ENCODE peak calls at places on chromosome 13, in eight cellular contexts. J is T-helper 1 cell; R is GDM1; T is heart right ventricle; O is stimulated activated CD4-positive, alpha-beta T cell treated with anti-CD3 and anti-CD28 coated beads, Interleukin-1b, Interleukin-23, amount 100 ng/mL, for 1 hour; S is neural crest cell; U is breast epithelium; L is bronchial epithelial cell. M is an unnamed sample.

GRCh38 chr13:29835280-29836061 is 14.9 kb downstream of the UBL3 start:
- DNase-seq in U (no peak), J (no peak), L (no peak), T (no peak), O (no peak), R (no peak), S (no peak), M (no peak)

GRCh38 chr13:74778946-74779345 is 644.7 kb upstream of the KLF12 start:
- DNase-seq in O (no peak), S (no peak), U (no peak), R (no peak), T (no peak), J (no peak), L (no peak), M (no peak)

GRCh38 chr13:35994131-35994966 is 136.8 kb downstream of the DCLK1 start:
- DNase-seq in R (no peak), S (no peak), O (no peak), T (peak; percentile 64), U (no peak), J (no peak), L (peak; percentile 75), M (no peak)

GRCh38 chr13:46385946-46386345 is 1.1 kb downstream of the RUBCNL start:
- DNase-seq in O (no peak), J (no peak), S (peak; percentile 13), R (no peak), U (no peak), L (no peak), T (no peak), M (no peak)

GRCh38 chr13:88919970-88920628 is 1248.9 kb downstream of the SLITRK5 start:
- DNase-seq in R (peak; percentile 92), T (no peak), J (peak; percentile 67), U (no peak), L (no peak), S (no peak), O (peak; percentile 2), M (no peak)

GRCh38 chr13:43285891-43286602 is 262.7 kb downstream of the DNAJC15 start:
- DNase-seq in L (no peak), O (no peak), T (no peak), U (no peak), J (no peak), R (no peak), S (no peak), M (no peak)

GRCh38 chr13:49986471-49986870 is 10.4 kb upstream of the TRIM13 start:
- DNase-seq in L (no peak), S (no peak), J (no peak), U (no peak), R (no peak), O (no peak), T (no peak), M (peak; percentile 48)

GRCh38 chr13:113596321-113597200 is 12.0 kb downstream of the TFDP1 start:
- DNase-seq in S (no peak), O (no peak), J (no peak), L (no peak), U (no peak), T (no peak), R (no peak), M (no peak)

GRCh38 chr13:94217370-94217769 is 262.1 kb downstream of the DCT start:
- DNase-seq in S (no peak), T (no peak), O (no peak), U (no peak), L (no peak), R (no peak), J (no peak), M (no peak)

GRCh38 chr13:78680611-78681010 is 21.7 kb upstream of the OBI1 start:
- DNase-seq in S (no peak), T (no peak), R (no peak), L (no peak), O (no peak), J (no peak), U (no peak), M (no peak)

GRCh38 chr13:98521876-98522275 is 55.0 kb downstream of the STK24 start:
- DNase-seq in U (no peak), O (no peak), R (no peak), T (no peak), J (no peak), L (no peak), S (no peak), M (no peak)

GRCh38 chr13:47000166-47000565 is 103.3 kb upstream of the HTR2A start:
- DNase-seq in U (no peak), S (no peak), J (no peak), O (no peak), L (peak; percentile 42), T (no peak), R (no peak), M (no peak)

GRCh38 chr13:112165712-112166111 is 98.8 kb downstream of the SOX1 start:
- DNase-seq in J (no peak), S (no peak), O (no peak), U (no peak), L (no peak), T (no peak), R (no peak), M (no peak)

GRCh38 chr13:53250272-53250875 is 221.8 kb downstream of the OLFM4 start:
- DNase-seq in U (no peak), R (peak; percentile 43), O (no peak), J (peak; percentile 34), L (peak; percentile 73), S (peak; percentile 46), T (peak; percentile 13), M (no peak)

GRCh38 chr13:87094646-87095045 is 576.5 kb upstream of the SLITRK5 start:
- DNase-seq in U (no peak), R (no peak), L (no peak), O (no peak), T (no peak), J (no peak), S (no peak), M (no peak)

GRCh38 chr13:30158774-30159445 is 148.4 kb downstream of the KATNAL1 start:
- DNase-seq in S (no peak), U (peak; percentile 39), L (no peak), O (no peak), J (peak; percentile 67), T (no peak), R (no peak), M (no peak)

GRCh38 chr13:72808917-72809500 is 27.1 kb downstream of the PIBF1 start:
- DNase-seq in S (no peak), U (no peak), T (no peak), J (peak; percentile 3), L (peak; percentile 16), O (no peak), R (no peak), M (no peak)

GRCh38 chr13:101773062-101773461 is 320.6 kb downstream of the ITGBL1 start:
- DNase-seq in J (no peak), L (peak; percentile 15), O (no peak), S (no peak), T (no peak), U (no peak), R (no peak), M (no peak)

GRCh38 chr13:110390572-110390971 is 83.5 kb downstream of the COL4A2 start:
- DNase-seq in T (no peak), O (no peak), U (no peak), L (peak; percentile 88), R (no peak), J (no peak), S (no peak), M (no peak)

GRCh38 chr13:26813626-26814348 is 53.2 kb upstream of the GPR12 start:
- DNase-seq in U (no peak), T (no peak), O (no peak), L (peak; percentile 9), J (no peak), R (no peak), S (no peak), M (no peak)

GRCh38 chr13:109787135-109787954 is 962 bp upstream of the IRS2 start:
- DNase-seq in O (no peak), S (peak; percentile 46), L (no peak), U (peak; percentile 56), R (peak; percentile 49), J (peak; percentile 35), T (peak; percentile 28), M (peak; percentile 52)

GRCh38 chr13:39952244-39953233 is 297.1 kb downstream of the COG6 start:
- DNase-seq in U (no peak), R (no peak), S (no peak), L (peak; percentile 20), O (no peak), T (peak; percentile 48), J (no peak), M (no peak)

GRCh38 chr13:45545686-45546409 is 69.7 kb downstream of the ERICH6B start:
- DNase-seq in S (no peak), T (no peak), O (no peak), J (no peak), R (no peak), L (no peak), U (no peak), M (no peak)

GRCh38 chr13:95937700-95938320 is 115.4 kb downstream of the UGGT2 start:
- DNase-seq in R (no peak), S (no peak), T (no peak), U (no peak), O (no peak), L (no peak), J (no peak), M (no peak)

GRCh38 chr13:102620512-102620911 is 23.7 kb downstream of the TPP2 start:
- DNase-seq in T (no peak), L (no peak), J (no peak), U (no peak), R (no peak), S (no peak), O (no peak), M (no peak)

GRCh38 chr13:22127277-22128143 is 456.6 kb downstream of the FGF9 start:
- DNase-seq in U (no peak), J (no peak), S (no peak), L (no peak), R (no peak), T (no peak), O (no peak), M (no peak)

GRCh38 chr13:51638497-51638871 is 54.2 kb downstream of the WDFY2 start:
- DNase-seq in U (no peak), O (no peak), S (no peak), J (no peak), L (no peak), R (no peak), T (no peak), M (no peak)

GRCh38 chr13:106496072-106496997 is 39.1 kb downstream of the EFNB2 start:
- DNase-seq in S (no peak), L (no peak), U (no peak), T (peak; percentile 83), O (no peak), J (no peak), R (no peak), M (no peak)

M was measured in right lobe of liver.